ENCODE peak calls at places on chromosomes 12 and 14, in nine cellular contexts. One of them, this sample, is unnamed.

GRCh38 chr14:43677581-43677980 is 829.5 kb downstream of the FSCB start:
- DNase-seq in fibroblast of lung: no peak
- DNase-seq in heart left ventricle: no peak
- DNase-seq in RWPE2: no peak
- DNase-seq in effector memory CD4-positive, alpha-beta T cell: no peak
- DNase-seq in transverse colon: no peak
- DNase-seq in neural progenitor cell: no peak
- DNase-seq in CD8-positive, alpha-beta memory T cell: no peak
- DNase-seq in stomach: no peak
- DNase-seq in this sample: no peak

GRCh38 chr14:69443296-69443805 is 41.2 kb upstream of the PLEKHD1 start:
- DNase-seq in effector memory CD4-positive, alpha-beta T cell: no peak
- DNase-seq in fibroblast of lung: no peak
- DNase-seq in RWPE2: no peak
- DNase-seq in stomach: no peak
- DNase-seq in heart left ventricle: no peak
- DNase-seq in transverse colon: no peak
- DNase-seq in CD8-positive, alpha-beta memory T cell: no peak
- DNase-seq in neural progenitor cell: no peak
- DNase-seq in this sample: no peak

GRCh38 chr14:33275879-33276278 is 337.2 kb downstream of the NPAS3 start:
- DNase-seq in transverse colon: no peak
- DNase-seq in fibroblast of lung: no peak
- DNase-seq in RWPE2: no peak
- DNase-seq in neural progenitor cell: no peak
- DNase-seq in effector memory CD4-positive, alpha-beta T cell: no peak
- DNase-seq in CD8-positive, alpha-beta memory T cell: no peak
- DNase-seq in stomach: no peak
- DNase-seq in heart left ventricle: no peak
- DNase-seq in this sample: no peak

GRCh38 chr14:24212924-24213865 is at the start of gene CHMP4A:
- DNase-seq in neural progenitor cell: peak; percentile 99
- DNase-seq in heart left ventricle: peak; percentile 97
- DNase-seq in effector memory CD4-positive, alpha-beta T cell: peak; percentile 95
- DNase-seq in CD8-positive, alpha-beta memory T cell: peak; percentile 97
- DNase-seq in fibroblast of lung: peak; percentile 98
- DNase-seq in transverse colon: peak; percentile 97
- DNase-seq in RWPE2: peak; percentile 100
- DNase-seq in stomach: peak; percentile 94
- DNase-seq in this sample: peak; percentile 97

GRCh38 chr12:64175254-64175945 is 46.7 kb downstream of the KICS2 start:
- DNase-seq in fibroblast of lung: peak; percentile 50
- DNase-seq in heart left ventricle: no peak
- DNase-seq in transverse colon: no peak
- DNase-seq in effector memory CD4-positive, alpha-beta T cell: no peak
- DNase-seq in RWPE2: no peak
- DNase-seq in stomach: no peak
- DNase-seq in CD8-positive, alpha-beta memory T cell: no peak
- DNase-seq in neural progenitor cell: peak; percentile 39
- DNase-seq in this sample: no peak

GRCh38 chr12:60752589-60752988 is 1156.8 kb downstream of the SLC16A7 start:
- DNase-seq in heart left ventricle: no peak
- DNase-seq in RWPE2: no peak
- DNase-seq in neural progenitor cell: no peak
- DNase-seq in stomach: no peak
- DNase-seq in fibroblast of lung: no peak
- DNase-seq in transverse colon: no peak
- DNase-seq in effector memory CD4-positive, alpha-beta T cell: no peak
- DNase-seq in CD8-positive, alpha-beta memory T cell: no peak
- DNase-seq in this sample: no peak

GRCh38 chr12:25644964-25645363 is 91.9 kb upstream of the LMNTD1 start:
- DNase-seq in neural progenitor cell: no peak
- DNase-seq in transverse colon: no peak
- DNase-seq in fibroblast of lung: peak; percentile 22
- DNase-seq in CD8-positive, alpha-beta memory T cell: no peak
- DNase-seq in RWPE2: no peak
- DNase-seq in stomach: no peak
- DNase-seq in heart left ventricle: no peak
- DNase-seq in effector memory CD4-positive, alpha-beta T cell: no peak
- DNase-seq in this sample: no peak

GRCh38 chr12:25276199-25276937 is 25.6 kb upstream of the KRAS start:
- DNase-seq in effector memory CD4-positive, alpha-beta T cell: no peak
- DNase-seq in heart left ventricle: no peak
- DNase-seq in stomach: peak; percentile 68
- DNase-seq in fibroblast of lung: peak; percentile 91
- DNase-seq in RWPE2: peak; percentile 39
- DNase-seq in transverse colon: peak; percentile 72
- DNase-seq in neural progenitor cell: no peak
- DNase-seq in CD8-positive, alpha-beta memory T cell: no peak
- DNase-seq in this sample: no peak

GRCh38 chr12:79676579-79676978 is 14.2 kb downstream of the PAWR start:
- DNase-seq in effector memory CD4-positive, alpha-beta T cell: no peak
- DNase-seq in CD8-positive, alpha-beta memory T cell: no peak
- DNase-seq in neural progenitor cell: no peak
- DNase-seq in RWPE2: no peak
- DNase-seq in transverse colon: no peak
- DNase-seq in heart left ventricle: no peak
- DNase-seq in fibroblast of lung: no peak
- DNase-seq in stomach: no peak
- DNase-seq in this sample: no peak

GRCh38 chr12:26580619-26581018 is 252.4 kb downstream of the ITPR2 start:
- DNase-seq in CD8-positive, alpha-beta memory T cell: no peak
- DNase-seq in transverse colon: no peak
- DNase-seq in effector memory CD4-positive, alpha-beta T cell: no peak
- DNase-seq in stomach: no peak
- DNase-seq in neural progenitor cell: no peak
- DNase-seq in RWPE2: no peak
- DNase-seq in fibroblast of lung: no peak
- DNase-seq in heart left ventricle: no peak
- DNase-seq in this sample: no peak

GRCh38 chr12:53172352-53172751 is 8.2 kb upstream of the ZNF740 start:
- DNase-seq in transverse colon: no peak
- DNase-seq in effector memory CD4-positive, alpha-beta T cell: no peak
- DNase-seq in RWPE2: no peak
- DNase-seq in neural progenitor cell: no peak
- DNase-seq in heart left ventricle: no peak
- DNase-seq in CD8-positive, alpha-beta memory T cell: no peak
- DNase-seq in fibroblast of lung: peak; percentile 46
- DNase-seq in stomach: no peak
- DNase-seq in this sample: no peak

GRCh38 chr14:52906141-52906601 is 44.7 kb downstream of the FERMT2 start:
- DNase-seq in neural progenitor cell: no peak
- DNase-seq in heart left ventricle: no peak
- DNase-seq in transverse colon: no peak
- DNase-seq in RWPE2: no peak
- DNase-seq in stomach: no peak
- DNase-seq in effector memory CD4-positive, alpha-beta T cell: no peak
- DNase-seq in CD8-positive, alpha-beta memory T cell: no peak
- DNase-seq in fibroblast of lung: peak; percentile 94
- DNase-seq in this sample: no peak

GRCh38 chr14:68678471-68678870 is 114.4 kb downstream of the ZFP36L1 start:
- DNase-seq in transverse colon: no peak
- DNase-seq in RWPE2: no peak
- DNase-seq in CD8-positive, alpha-beta memory T cell: no peak
- DNase-seq in fibroblast of lung: no peak
- DNase-seq in effector memory CD4-positive, alpha-beta T cell: no peak
- DNase-seq in neural progenitor cell: no peak
- DNase-seq in heart left ventricle: no peak
- DNase-seq in stomach: no peak
- DNase-seq in this sample: no peak

GRCh38 chr12:92138144-92138543 is 7.5 kb downstream of the BTG1 start:
- DNase-seq in effector memory CD4-positive, alpha-beta T cell: no peak
- DNase-seq in RWPE2: no peak
- DNase-seq in neural progenitor cell: no peak
- DNase-seq in fibroblast of lung: peak; percentile 43
- DNase-seq in transverse colon: no peak
- DNase-seq in stomach: no peak
- DNase-seq in CD8-positive, alpha-beta memory T cell: no peak
- DNase-seq in heart left ventricle: no peak
- DNase-seq in this sample: no peak

GRCh38 chr12:6691473-6691872 is 2.3 kb upstream of the ZNF384 start:
- DNase-seq in stomach: no peak
- DNase-seq in heart left ventricle: no peak
- DNase-seq in RWPE2: no peak
- DNase-seq in fibroblast of lung: no peak
- DNase-seq in neural progenitor cell: no peak
- DNase-seq in transverse colon: no peak
- DNase-seq in effector memory CD4-positive, alpha-beta T cell: no peak
- DNase-seq in CD8-positive, alpha-beta memory T cell: no peak
- DNase-seq in this sample: peak; percentile 60

GRCh38 chr12:53695148-53696138 is 19.6 kb upstream of the ATP5MC2 start:
- DNase-seq in effector memory CD4-positive, alpha-beta T cell: peak; percentile 11
- DNase-seq in stomach: peak; percentile 46
- DNase-seq in fibroblast of lung: peak; percentile 56
- DNase-seq in RWPE2: no peak
- DNase-seq in transverse colon: peak; percentile 17
- DNase-seq in CD8-positive, alpha-beta memory T cell: peak; percentile 5
- DNase-seq in neural progenitor cell: peak; percentile 82
- DNase-seq in heart left ventricle: peak; percentile 67
- DNase-seq in this sample: peak; percentile 85

GRCh38 chr14:106844608-106845285 is 1318.4 kb downstream of the TMEM121 start:
- DNase-seq in neural progenitor cell: no peak
- DNase-seq in CD8-positive, alpha-beta memory T cell: peak; percentile 50
- DNase-seq in effector memory CD4-positive, alpha-beta T cell: peak; percentile 43
- DNase-seq in transverse colon: peak; percentile 90
- DNase-seq in fibroblast of lung: no peak
- DNase-seq in heart left ventricle: peak; percentile 85
- DNase-seq in RWPE2: no peak
- DNase-seq in stomach: peak; percentile 64
- DNase-seq in this sample: peak; percentile 88
- H3K27ac ChIP-seq in neural progenitor cell: no peak overlapping the region
- H3K27ac ChIP-seq in CD8-positive, alpha-beta memory T cell: peak overlapping the region; percentile 60
- H3K27ac ChIP-seq in effector memory CD4-positive, alpha-beta T cell: peak overlapping the region; percentile 69
- H3K27ac ChIP-seq in transverse colon: peak overlapping the region; percentile 94
- H3K27ac ChIP-seq in fibroblast of lung: no peak overlapping the region
- H3K27ac ChIP-seq in heart left ventricle: peak overlapping the region; percentile 84
- H3K27ac ChIP-seq in RWPE2: peak overlapping the region; percentile 63
- H3K27ac ChIP-seq in stomach: peak overlapping the region; percentile 77
- H3K27ac ChIP-seq in this sample: peak overlapping the region; percentile 86

DNA sequence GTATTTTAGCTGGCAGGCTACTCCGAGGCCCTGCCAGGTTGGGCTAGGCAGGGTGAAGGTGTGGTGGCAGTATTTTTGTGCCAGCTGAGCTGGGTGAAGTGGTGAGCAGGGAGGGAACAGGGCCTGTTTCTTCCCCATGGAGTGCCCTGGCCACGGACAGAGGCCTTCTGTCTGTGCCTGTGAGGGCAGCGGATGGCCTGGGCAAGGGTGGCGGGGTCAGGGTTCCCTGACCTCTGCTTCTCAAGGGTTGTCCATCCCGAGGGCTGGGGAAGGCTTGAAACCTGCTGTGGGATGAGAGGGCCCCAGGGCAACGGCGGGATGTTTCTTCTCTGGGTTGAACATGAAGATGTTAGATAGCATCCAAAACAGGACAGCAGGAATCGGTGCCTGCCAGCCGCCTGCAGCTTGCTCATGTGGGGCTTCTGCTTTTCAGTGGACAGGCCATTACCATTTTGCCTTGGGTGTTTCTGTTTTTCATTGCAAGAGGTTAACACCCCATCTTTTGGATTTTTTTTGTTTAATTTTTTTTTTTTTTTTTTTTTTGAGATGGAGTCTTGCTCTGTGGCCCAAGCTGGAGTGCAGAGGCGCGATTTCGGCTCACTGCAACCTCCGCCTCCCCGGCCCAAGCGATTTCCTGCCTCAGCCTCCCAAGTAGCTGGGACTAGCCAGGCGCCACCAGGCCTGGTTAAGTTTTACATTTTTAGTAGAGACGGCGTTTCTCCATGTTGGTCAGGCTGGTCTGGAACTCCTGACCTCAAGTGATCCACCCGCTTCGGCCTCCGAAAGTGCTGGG is 3.3 kb downstream of the MTA1 start:
- DNase-seq in heart left ventricle: no peak
- DNase-seq in CD8-positive, alpha-beta memory T cell: no peak
- DNase-seq in transverse colon: no peak
- DNase-seq in RWPE2: peak; percentile 61
- DNase-seq in effector memory CD4-positive, alpha-beta T cell: no peak
- DNase-seq in fibroblast of lung: no peak
- DNase-seq in stomach: no peak
- DNase-seq in neural progenitor cell: no peak
- DNase-seq in this sample: peak; percentile 63
- H3K27ac ChIP-seq in heart left ventricle: peak overlapping the region; percentile 39
- H3K27ac ChIP-seq in CD8-positive, alpha-beta memory T cell: no peak overlapping the region
- H3K27ac ChIP-seq in transverse colon: no peak overlapping the region
- H3K27ac ChIP-seq in RWPE2: no peak overlapping the region
- H3K27ac ChIP-seq in effector memory CD4-positive, alpha-beta T cell: no peak overlapping the region
- H3K27ac ChIP-seq in fibroblast of lung: no peak overlapping the region
- H3K27ac ChIP-seq in stomach: no peak overlapping the region
- H3K27ac ChIP-seq in neural progenitor cell: no peak overlapping the region
- H3K27ac ChIP-seq in this sample: no peak overlapping the region

DNA sequence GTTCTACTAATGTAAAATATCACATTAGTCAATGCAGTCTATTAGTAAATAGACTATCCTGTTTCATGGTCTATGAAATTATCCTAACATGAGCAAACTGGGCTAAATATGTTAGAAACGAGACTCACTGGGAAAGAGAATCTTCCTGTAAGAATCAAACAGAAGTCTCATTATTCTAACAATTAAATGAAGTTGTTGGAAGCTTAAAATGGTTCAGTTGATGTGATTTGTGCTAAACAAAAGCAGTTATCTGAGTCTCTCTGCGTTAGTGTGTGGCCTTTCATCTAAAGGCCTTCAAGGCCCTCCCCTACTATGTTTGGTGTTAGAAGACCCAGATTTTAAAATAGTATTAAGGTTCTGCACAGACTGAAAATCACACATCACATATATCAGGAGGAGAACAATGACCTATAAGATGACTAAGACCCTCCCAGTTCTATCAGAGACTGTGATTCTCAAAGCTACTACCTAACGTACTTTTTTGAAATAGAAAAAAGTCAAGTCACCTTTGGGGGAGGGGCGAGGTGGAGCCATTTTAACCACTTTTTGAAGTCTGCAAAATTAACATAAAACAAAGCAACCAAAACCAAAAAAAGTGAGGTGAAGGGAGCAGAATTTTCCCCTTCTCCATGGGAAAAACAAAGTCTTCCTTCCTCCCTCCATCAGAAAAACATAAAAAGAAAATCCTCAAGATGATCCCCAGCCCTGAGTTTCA is 82.3 kb downstream of the DENND5B start:
- DNase-seq in effector memory CD4-positive, alpha-beta T cell: no peak
- DNase-seq in heart left ventricle: no peak
- DNase-seq in CD8-positive, alpha-beta memory T cell: no peak
- DNase-seq in neural progenitor cell: peak; percentile 11
- DNase-seq in RWPE2: no peak
- DNase-seq in stomach: no peak
- DNase-seq in fibroblast of lung: no peak
- DNase-seq in transverse colon: no peak
- DNase-seq in this sample: no peak
- H3K27ac ChIP-seq in effector memory CD4-positive, alpha-beta T cell: no peak overlapping the region
- H3K27ac ChIP-seq in heart left ventricle: no peak overlapping the region
- H3K27ac ChIP-seq in CD8-positive, alpha-beta memory T cell: no peak overlapping the region
- H3K27ac ChIP-seq in neural progenitor cell: peak overlapping the region; percentile 67
- H3K27ac ChIP-seq in RWPE2: peak overlapping the region; percentile 60
- H3K27ac ChIP-seq in stomach: no peak overlapping the region
- H3K27ac ChIP-seq in fibroblast of lung: no peak overlapping the region
- H3K27ac ChIP-seq in transverse colon: no peak overlapping the region
- H3K27ac ChIP-seq in this sample: no peak overlapping the region

DNA sequence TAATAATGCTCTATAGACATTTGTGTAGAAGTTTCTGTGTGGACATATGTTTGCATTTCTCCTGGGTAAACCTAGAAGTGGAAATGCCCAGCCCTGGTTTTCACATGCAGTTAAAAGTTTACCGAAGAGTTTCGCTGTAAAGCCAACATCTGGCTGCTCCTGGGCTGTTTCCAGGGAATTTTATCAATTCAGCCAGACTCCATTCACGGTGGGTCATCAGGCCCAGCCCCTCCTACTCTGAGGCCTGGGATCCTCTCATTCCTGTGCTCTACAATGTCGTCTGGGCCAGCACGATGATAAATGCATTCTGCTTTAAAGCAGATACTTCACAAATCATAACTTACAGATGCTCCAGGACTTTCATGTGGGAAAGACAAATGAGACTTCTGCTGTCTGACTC is 7.1 kb downstream of the NUAK1 start:
- DNase-seq in heart left ventricle: no peak
- DNase-seq in effector memory CD4-positive, alpha-beta T cell: no peak
- DNase-seq in fibroblast of lung: peak; percentile 31
- DNase-seq in RWPE2: no peak
- DNase-seq in transverse colon: no peak
- DNase-seq in neural progenitor cell: no peak
- DNase-seq in CD8-positive, alpha-beta memory T cell: no peak
- DNase-seq in stomach: no peak
- DNase-seq in this sample: no peak
- H3K27ac ChIP-seq in heart left ventricle: peak overlapping the region; percentile 75
- H3K27ac ChIP-seq in effector memory CD4-positive, alpha-beta T cell: no peak overlapping the region
- H3K27ac ChIP-seq in fibroblast of lung: no peak overlapping the region
- H3K27ac ChIP-seq in RWPE2: peak overlapping the region; percentile 79
- H3K27ac ChIP-seq in transverse colon: peak overlapping the region; percentile 40
- H3K27ac ChIP-seq in neural progenitor cell: no peak overlapping the region
- H3K27ac ChIP-seq in CD8-positive, alpha-beta memory T cell: no peak overlapping the region
- H3K27ac ChIP-seq in stomach: no peak overlapping the region
- H3K27ac ChIP-seq in this sample: no peak overlapping the region